ENCODE peak calls at places on chromosomes 13 and 19, in five cellular contexts. E is left lung; P is CD4-positive, alpha-beta memory T cell; W is CD8-positive, alpha-beta memory T cell; A is colonic mucosa. X is an unnamed sample. For H3K4me1 and H3K27me3, the result is how much of the 10 kb centered on the place peaks cover.

GRCh38 chr19:8367327-8368001 is 3.5 kb downstream of the ANGPTL4 start:
- DNase-seq in E (peak), P (no peak), W (no peak), A (peak), X (peak)

GRCh38 chr19:38745316-38745715 is 1.0 kb upstream of the CAPN12 start:
- DNase-seq in E (no peak), P (no peak), W (no peak), A (no peak), X (no peak)

GRCh38 chr19:55179570-55180484 is at the start of gene SYT5:
- DNase-seq in E (no peak), P (peak), W (peak), A (peak), X (no peak)

GRCh38 chr19:32421589-32422361 is 16.2 kb downstream of the DPY19L3 start:
- DNase-seq in E (no peak), P (no peak), W (no peak), A (no peak), X (no peak)

GRCh38 chr13:98141938-98142426 is 912 bp upstream of the FARP1 start:
- DNase-seq in E (no peak), P (no peak), W (no peak), A (peak), X (peak)

GRCh38 chr19:10086904-10087256 is 763 bp downstream of the SHFL start:
- DNase-seq in E (peak), P (no peak), W (peak), A (no peak), X (peak)

GRCh38 chr19:1756264-1756663 is 3.0 kb downstream of the ONECUT3 start:
- DNase-seq in E (peak), P (no peak), W (no peak), A (no peak), X (no peak)

GRCh38 chr19:48194041-48194871 is 23.8 kb downstream of the ZSWIM9 start:
- DNase-seq in E (no peak), P (no peak), W (no peak), A (no peak), X (no peak)

GRCh38 chr19:8397746-8398721 is 7.9 kb downstream of the RAB11B start:
- DNase-seq in E (no peak), P (no peak), W (no peak), A (no peak), X (no peak)

GRCh38 chr19:20662421-20663105 is 1.2 kb upstream of the ZNF626 start:
- DNase-seq in E (no peak), P (no peak), W (no peak), A (no peak), X (no peak)

GRCh38 chr13:48492123-48493075 is 40.5 kb downstream of the RCBTB2 start:
- DNase-seq in E (peak), P (peak), W (peak), A (peak), X (peak)

GRCh38 chr13:108325863-108326262 is 56.3 kb downstream of the TNFSF13B start:
- DNase-seq in E (no peak), P (no peak), W (no peak), A (no peak), X (no peak)

GRCh38 chr13:98220188-98220765 is 43.2 kb upstream of the RNF113B start:
- DNase-seq in E (no peak), P (no peak), W (no peak), A (no peak), X (no peak)

GRCh38 chr13:26946675-26947342 is 186.2 kb upstream of the GPR12 start:
- DNase-seq in E (no peak), P (no peak), W (no peak), A (no peak), X (no peak)

GRCh38 chr19:3944018-3944721 is 11.3 kb downstream of the NMRK2 start:
- DNase-seq in E (no peak), P (no peak), W (no peak), A (no peak), X (no peak)

GRCh38 chr13:46355906-46356305 is 31.1 kb downstream of the RUBCNL start:
- DNase-seq in E (no peak), P (no peak), W (no peak), A (no peak), X (no peak)

GRCh38 chr13:37534181-37534580 is 64.4 kb downstream of the POSTN start:
- DNase-seq in E (no peak), P (no peak), W (no peak), A (no peak), X (no peak)

GRCh38 chr13:43132228-43132627 is 108.8 kb downstream of the DNAJC15 start:
- DNase-seq in E (no peak), P (no peak), W (no peak), A (peak), X (no peak)

GRCh38 chr19:52527134-52527953 is at the start of gene ZNF808:
- DNase-seq in E (peak), P (peak), W (peak), A (peak), X (peak)

GRCh38 chr19:21588202-21588601 is 82.8 kb downstream of the ZNF429 start:
- DNase-seq in E (no peak), P (no peak), W (no peak), A (no peak), X (no peak)

GRCh38 chr19:35053667-35054293 is 12.3 kb downstream of the HPN start:
- DNase-seq in E (no peak), P (no peak), W (no peak), A (no peak), X (no peak)

GRCh38 chr19:1445185-1445931 is 4.6 kb upstream of the APC2 start:
- DNase-seq in E (peak), P (peak), W (peak), A (peak), X (peak)

GRCh38 chr13:113063091-113063491 is 42.5 kb upstream of the F7 start:
- DNase-seq in E (peak), P (no peak), W (no peak), A (no peak), X (peak)

GRCh38 chr13:36891752-36892151 is 28.3 kb downstream of the SMAD9 start:
- DNase-seq in E (no peak), P (no peak), W (no peak), A (no peak), X (no peak)

GRCh38 chr19:8575467-8575997 is 1.7 kb downstream of the MYO1F start:
- DNase-seq in E (no peak), P (peak), W (peak), A (peak), X (no peak)

GRCh38 chr13:98571955-98572662 is 4.8 kb downstream of the STK24 start:
- DNase-seq in E (no peak), P (no peak), W (no peak), A (peak), X (no peak)

GRCh38 chr19:16005925-16006324 is 57.1 kb downstream of the OR10H4 start:
- DNase-seq in E (no peak), P (no peak), W (no peak), A (no peak), X (no peak)

GRCh38 chr13:24040835-24041234 is 119.7 kb upstream of the SPATA13 start:
- DNase-seq in E (no peak), P (no peak), W (no peak), A (no peak), X (no peak)

GRCh38 chr13:76885203-76886004 is 801 bp downstream of the KCTD12 start:
- DNase-seq in E (peak), P (peak), W (peak), A (peak), X (peak)

GRCh38 chr19:33194527-33194883 is 375 bp downstream of the LRP3 start:
- DNase-seq in E (peak), P (no peak), W (no peak), A (no peak), X (no peak)

GRCh38 chr13:106514928-106515634 is 20.4 kb downstream of the EFNB2 start:
- DNase-seq in E (no peak), P (no peak), W (no peak), A (no peak), X (no peak)

GRCh38 chr13:55199132-55199531 is 1941.6 kb upstream of the PRR20A start:
- DNase-seq in E (no peak), P (no peak), W (no peak), A (no peak), X (no peak)

GRCh38 chr13:112767506-112768471 is 78.0 kb downstream of the ATP11A start:
- DNase-seq in E (peak), P (no peak), W (no peak), A (no peak), X (peak)

GRCh38 chr13:114128348-114128623 is 4.1 kb downstream of the RASA3 start:
- DNase-seq in E (no peak), P (no peak), W (no peak), A (no peak), X (no peak)

GRCh38 chr13:114127473-114128347 is 4.7 kb downstream of the RASA3 start:
- DNase-seq in E (peak), P (no peak), W (no peak), A (no peak), X (peak)

GRCh38 chr13:114125589-114125988 is 6.8 kb downstream of the RASA3 start:
- DNase-seq in E (peak), P (no peak), W (no peak), A (no peak), X (peak)

GRCh38 chr13:114128624-114129522 is 3.5 kb downstream of the RASA3 start:
- DNase-seq in E (peak), P (peak), W (peak), A (peak), X (peak)

DNA sequence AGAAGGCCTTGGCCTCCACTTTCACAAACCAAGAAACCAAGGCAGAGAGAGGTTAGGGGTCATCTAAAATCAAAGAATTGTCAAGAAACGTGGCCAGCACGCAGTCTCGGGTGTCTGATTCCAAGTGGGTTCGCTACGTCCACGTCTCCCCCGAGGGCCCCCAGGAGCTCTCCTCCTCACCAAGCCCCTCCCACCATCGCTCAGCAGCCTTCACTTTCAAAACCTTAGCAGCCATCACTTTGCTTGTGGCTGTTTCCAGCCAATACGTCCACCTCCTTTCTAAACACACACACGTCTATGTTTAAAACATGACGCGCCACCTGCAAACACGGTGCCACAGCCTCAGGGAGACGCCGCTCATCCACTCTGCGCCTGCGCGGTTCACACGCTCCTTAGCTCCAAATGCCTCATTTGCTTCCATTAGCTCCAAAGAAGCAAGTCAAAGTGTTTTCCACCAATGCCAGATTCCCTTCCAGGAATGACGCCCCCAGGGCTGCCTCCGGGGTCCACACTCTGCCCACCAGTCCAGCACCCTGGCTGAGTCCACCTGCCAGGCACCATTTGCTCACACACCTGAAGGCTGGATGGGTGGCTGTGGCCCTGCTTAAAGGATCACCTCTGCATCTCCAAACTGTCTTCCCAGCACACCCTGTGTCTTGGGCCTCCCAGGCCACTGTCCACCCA is 5.5 kb downstream of the RASA3 start:
- DNase-seq in E (peak), P (no peak), W (no peak), A (no peak), X (peak)
- H3K4me1 ChIP-seq in E (under half), P (half or more), W (half or more), A (under half), X (under half)

DNA sequence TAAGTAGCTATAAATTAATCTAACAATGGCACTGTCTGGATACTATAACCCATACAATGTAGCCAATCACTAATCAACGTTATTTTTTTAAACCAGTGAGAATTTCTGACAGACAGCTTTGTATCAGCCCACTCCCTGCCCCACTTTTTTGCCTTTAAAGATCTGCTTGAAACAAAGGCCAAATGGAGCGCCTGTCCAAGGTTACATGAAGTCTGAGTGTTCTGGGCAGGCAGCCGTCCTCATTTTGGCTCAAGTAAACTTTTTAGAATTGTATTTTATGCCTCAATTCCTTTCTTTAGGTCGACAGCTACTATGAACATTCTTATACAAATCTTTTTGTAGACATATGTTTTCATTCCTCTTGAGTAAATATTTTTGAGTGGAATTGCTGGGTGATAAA is 6.2 kb downstream of the IFT88 start:
- DNase-seq in E (no peak), P (no peak), W (no peak), A (no peak), X (no peak)
- H3K27me3 ChIP-seq in E (under half), P (under half), W (under half), A (under half), X (under half)

GRCh38 chr13:110559986-110560385 is 1.5 kb downstream of the RAB20 start:
- DNase-seq in E (no peak), P (no peak), W (no peak), A (no peak), X (no peak)
- H3K4me1 ChIP-seq in E (under half), P (under half), W (under half), A (under half), X (under half)

GRCh38 chr19:50326101-50326664 is 3.0 kb downstream of the KCNC3 start:
- DNase-seq in E (no peak), P (no peak), W (no peak), A (no peak), X (peak)
- H3K27me3 ChIP-seq in E (under half), P (under half), W (under half), A (under half), X (under half)

GRCh38 chr13:51425410-51426042 is 27.3 kb downstream of the INTS6 start:
- DNase-seq in E (no peak), P (no peak), W (no peak), A (no peak), X (no peak)
- H3K4me1 ChIP-seq in E (under half), P (half or more), W (half or more), A (under half), X (under half)

X was measured in aorta.